ENCODE peak calls at places on chromosomes 3 and 15, in five cellular contexts. One of them, this sample, is unnamed.

GRCh38 chr3:42847731-42848130 is 27.9 kb downstream of the CYP8B1 start:
- DNase-seq in astrocyte of the hippocampus: no peak
- DNase-seq in sigmoid colon: no peak
- DNase-seq in stimulated activated CD8-positive, alpha-beta memory T cell treated with anti-CD3 and anti-CD28 coated beads, Interleukin-7, amount 100 ng/mL, for 1 hour: no peak
- DNase-seq in Peyer's patch: peak; percentile 50
- DNase-seq in this sample: no peak

GRCh38 chr3:126394179-126394976 is at the start of gene CFAP100:
- DNase-seq in astrocyte of the hippocampus: peak; percentile 77
- DNase-seq in sigmoid colon: peak; percentile 78
- DNase-seq in stimulated activated CD8-positive, alpha-beta memory T cell treated with anti-CD3 and anti-CD28 coated beads, Interleukin-7, amount 100 ng/mL, for 1 hour: no peak
- DNase-seq in Peyer's patch: peak; percentile 38
- DNase-seq in this sample: no peak

GRCh38 chr15:56813995-56814394 is 80.7 kb upstream of the ZNF280D start:
- DNase-seq in astrocyte of the hippocampus: no peak
- DNase-seq in sigmoid colon: no peak
- DNase-seq in stimulated activated CD8-positive, alpha-beta memory T cell treated with anti-CD3 and anti-CD28 coated beads, Interleukin-7, amount 100 ng/mL, for 1 hour: no peak
- DNase-seq in Peyer's patch: no peak
- DNase-seq in this sample: peak; percentile 33

GRCh38 chr15:32651229-32651837 is 9.8 kb downstream of the SCG5 start:
- DNase-seq in astrocyte of the hippocampus: peak; percentile 73
- DNase-seq in sigmoid colon: peak; percentile 64
- DNase-seq in stimulated activated CD8-positive, alpha-beta memory T cell treated with anti-CD3 and anti-CD28 coated beads, Interleukin-7, amount 100 ng/mL, for 1 hour: peak; percentile 16
- DNase-seq in Peyer's patch: peak; percentile 71
- DNase-seq in this sample: peak; percentile 51

GRCh38 chr15:70192490-70192889 is 94.8 kb upstream of the TLE3 start:
- DNase-seq in astrocyte of the hippocampus: no peak
- DNase-seq in sigmoid colon: peak; percentile 25
- DNase-seq in stimulated activated CD8-positive, alpha-beta memory T cell treated with anti-CD3 and anti-CD28 coated beads, Interleukin-7, amount 100 ng/mL, for 1 hour: no peak
- DNase-seq in Peyer's patch: no peak
- DNase-seq in this sample: no peak

GRCh38 chr15:69457304-69458280 is 5.0 kb downstream of the RPLP1 start:
- DNase-seq in astrocyte of the hippocampus: no peak
- DNase-seq in sigmoid colon: no peak
- DNase-seq in stimulated activated CD8-positive, alpha-beta memory T cell treated with anti-CD3 and anti-CD28 coated beads, Interleukin-7, amount 100 ng/mL, for 1 hour: no peak
- DNase-seq in Peyer's patch: no peak
- DNase-seq in this sample: peak; percentile 61

GRCh38 chr15:70690012-70690411 is 73.3 kb downstream of the UACA start:
- DNase-seq in astrocyte of the hippocampus: no peak
- DNase-seq in sigmoid colon: no peak
- DNase-seq in stimulated activated CD8-positive, alpha-beta memory T cell treated with anti-CD3 and anti-CD28 coated beads, Interleukin-7, amount 100 ng/mL, for 1 hour: no peak
- DNase-seq in Peyer's patch: no peak
- DNase-seq in this sample: no peak

GRCh38 chr3:45911496-45912226 is 25.3 kb downstream of the CCR9 start:
- DNase-seq in astrocyte of the hippocampus: no peak
- DNase-seq in sigmoid colon: no peak
- DNase-seq in stimulated activated CD8-positive, alpha-beta memory T cell treated with anti-CD3 and anti-CD28 coated beads, Interleukin-7, amount 100 ng/mL, for 1 hour: no peak
- DNase-seq in Peyer's patch: no peak
- DNase-seq in this sample: peak; percentile 6

GRCh38 chr15:57218826-57219576 is 157.3 kb upstream of the CGNL1 start:
- DNase-seq in astrocyte of the hippocampus: peak; percentile 60
- DNase-seq in sigmoid colon: no peak
- DNase-seq in stimulated activated CD8-positive, alpha-beta memory T cell treated with anti-CD3 and anti-CD28 coated beads, Interleukin-7, amount 100 ng/mL, for 1 hour: no peak
- DNase-seq in Peyer's patch: no peak
- DNase-seq in this sample: peak; percentile 50

GRCh38 chr3:120203621-120204020 is 81.4 kb downstream of the GPR156 start:
- DNase-seq in astrocyte of the hippocampus: no peak
- DNase-seq in sigmoid colon: no peak
- DNase-seq in stimulated activated CD8-positive, alpha-beta memory T cell treated with anti-CD3 and anti-CD28 coated beads, Interleukin-7, amount 100 ng/mL, for 1 hour: no peak
- DNase-seq in Peyer's patch: no peak
- DNase-seq in this sample: no peak

GRCh38 chr3:114404590-114404989 is 110.8 kb downstream of the TIGIT start:
- DNase-seq in astrocyte of the hippocampus: no peak
- DNase-seq in sigmoid colon: no peak
- DNase-seq in stimulated activated CD8-positive, alpha-beta memory T cell treated with anti-CD3 and anti-CD28 coated beads, Interleukin-7, amount 100 ng/mL, for 1 hour: no peak
- DNase-seq in Peyer's patch: no peak
- DNase-seq in this sample: no peak

GRCh38 chr15:67914537-67915373 is 74.9 kb upstream of the RNU6-1 start:
- DNase-seq in astrocyte of the hippocampus: peak; percentile 72
- DNase-seq in sigmoid colon: peak; percentile 92
- DNase-seq in stimulated activated CD8-positive, alpha-beta memory T cell treated with anti-CD3 and anti-CD28 coated beads, Interleukin-7, amount 100 ng/mL, for 1 hour: no peak
- DNase-seq in Peyer's patch: peak; percentile 53
- DNase-seq in this sample: no peak

GRCh38 chr3:162721736-162722135 is 1225.1 kb downstream of the OTOL1 start:
- DNase-seq in astrocyte of the hippocampus: no peak
- DNase-seq in sigmoid colon: no peak
- DNase-seq in stimulated activated CD8-positive, alpha-beta memory T cell treated with anti-CD3 and anti-CD28 coated beads, Interleukin-7, amount 100 ng/mL, for 1 hour: no peak
- DNase-seq in Peyer's patch: no peak
- DNase-seq in this sample: no peak

GRCh38 chr15:39239562-39239961 is 341.3 kb upstream of the THBS1 start:
- DNase-seq in astrocyte of the hippocampus: peak; percentile 58
- DNase-seq in sigmoid colon: no peak
- DNase-seq in stimulated activated CD8-positive, alpha-beta memory T cell treated with anti-CD3 and anti-CD28 coated beads, Interleukin-7, amount 100 ng/mL, for 1 hour: no peak
- DNase-seq in Peyer's patch: no peak
- DNase-seq in this sample: no peak

GRCh38 chr15:96323250-96324162 is 7.0 kb upstream of the NR2F2 start:
- DNase-seq in astrocyte of the hippocampus: no peak
- DNase-seq in sigmoid colon: no peak
- DNase-seq in stimulated activated CD8-positive, alpha-beta memory T cell treated with anti-CD3 and anti-CD28 coated beads, Interleukin-7, amount 100 ng/mL, for 1 hour: no peak
- DNase-seq in Peyer's patch: no peak
- DNase-seq in this sample: no peak

GRCh38 chr15:90664650-90665287 is 52.4 kb upstream of the BLM start:
- DNase-seq in astrocyte of the hippocampus: peak; percentile 62
- DNase-seq in sigmoid colon: peak; percentile 75
- DNase-seq in stimulated activated CD8-positive, alpha-beta memory T cell treated with anti-CD3 and anti-CD28 coated beads, Interleukin-7, amount 100 ng/mL, for 1 hour: no peak
- DNase-seq in Peyer's patch: peak; percentile 58
- DNase-seq in this sample: no peak

GRCh38 chr15:44099671-44100070 is 95.4 kb downstream of the FRMD5 start:
- DNase-seq in astrocyte of the hippocampus: no peak
- DNase-seq in sigmoid colon: no peak
- DNase-seq in stimulated activated CD8-positive, alpha-beta memory T cell treated with anti-CD3 and anti-CD28 coated beads, Interleukin-7, amount 100 ng/mL, for 1 hour: no peak
- DNase-seq in Peyer's patch: no peak
- DNase-seq in this sample: no peak

GRCh38 chr3:20739814-20740213 is 553.8 kb upstream of the SGO1 start:
- DNase-seq in astrocyte of the hippocampus: no peak
- DNase-seq in sigmoid colon: no peak
- DNase-seq in stimulated activated CD8-positive, alpha-beta memory T cell treated with anti-CD3 and anti-CD28 coated beads, Interleukin-7, amount 100 ng/mL, for 1 hour: no peak
- DNase-seq in Peyer's patch: no peak
- DNase-seq in this sample: no peak

GRCh38 chr15:51735211-51735610 is 2.2 kb downstream of the LYSMD2 start:
- DNase-seq in astrocyte of the hippocampus: no peak
- DNase-seq in sigmoid colon: no peak
- DNase-seq in stimulated activated CD8-positive, alpha-beta memory T cell treated with anti-CD3 and anti-CD28 coated beads, Interleukin-7, amount 100 ng/mL, for 1 hour: no peak
- DNase-seq in Peyer's patch: no peak
- DNase-seq in this sample: peak; percentile 5

GRCh38 chr3:132984181-132984580 is 54.0 kb upstream of the TMEM108 start:
- DNase-seq in astrocyte of the hippocampus: no peak
- DNase-seq in sigmoid colon: no peak
- DNase-seq in stimulated activated CD8-positive, alpha-beta memory T cell treated with anti-CD3 and anti-CD28 coated beads, Interleukin-7, amount 100 ng/mL, for 1 hour: no peak
- DNase-seq in Peyer's patch: no peak
- DNase-seq in this sample: no peak

GRCh38 chr15:89018235-89018634 is 70.0 kb upstream of the ABHD2 start:
- DNase-seq in astrocyte of the hippocampus: peak; percentile 61
- DNase-seq in sigmoid colon: peak; percentile 67
- DNase-seq in stimulated activated CD8-positive, alpha-beta memory T cell treated with anti-CD3 and anti-CD28 coated beads, Interleukin-7, amount 100 ng/mL, for 1 hour: no peak
- DNase-seq in Peyer's patch: no peak
- DNase-seq in this sample: no peak

GRCh38 chr3:22360977-22361376 is 610.0 kb upstream of the ZNF385D start:
- DNase-seq in astrocyte of the hippocampus: no peak
- DNase-seq in sigmoid colon: no peak
- DNase-seq in stimulated activated CD8-positive, alpha-beta memory T cell treated with anti-CD3 and anti-CD28 coated beads, Interleukin-7, amount 100 ng/mL, for 1 hour: no peak
- DNase-seq in Peyer's patch: no peak
- DNase-seq in this sample: no peak

GRCh38 chr3:71195492-71195891 is 388.0 kb downstream of the FOXP1 start:
- DNase-seq in astrocyte of the hippocampus: peak; percentile 79
- DNase-seq in sigmoid colon: no peak
- DNase-seq in stimulated activated CD8-positive, alpha-beta memory T cell treated with anti-CD3 and anti-CD28 coated beads, Interleukin-7, amount 100 ng/mL, for 1 hour: no peak
- DNase-seq in Peyer's patch: no peak
- DNase-seq in this sample: no peak

GRCh38 chr3:177832862-177833261 is 635.6 kb upstream of the TBL1XR1 start:
- DNase-seq in astrocyte of the hippocampus: no peak
- DNase-seq in sigmoid colon: no peak
- DNase-seq in stimulated activated CD8-positive, alpha-beta memory T cell treated with anti-CD3 and anti-CD28 coated beads, Interleukin-7, amount 100 ng/mL, for 1 hour: no peak
- DNase-seq in Peyer's patch: no peak
- DNase-seq in this sample: no peak

GRCh38 chr3:135930243-135930642 is 35.3 kb upstream of the PPP2R3A start:
- DNase-seq in astrocyte of the hippocampus: peak; percentile 44
- DNase-seq in sigmoid colon: no peak
- DNase-seq in stimulated activated CD8-positive, alpha-beta memory T cell treated with anti-CD3 and anti-CD28 coated beads, Interleukin-7, amount 100 ng/mL, for 1 hour: no peak
- DNase-seq in Peyer's patch: no peak
- DNase-seq in this sample: no peak

GRCh38 chr3:192917258-192917507 is 473 bp downstream of the MB21D2 start:
- DNase-seq in astrocyte of the hippocampus: no peak
- DNase-seq in sigmoid colon: no peak
- DNase-seq in stimulated activated CD8-positive, alpha-beta memory T cell treated with anti-CD3 and anti-CD28 coated beads, Interleukin-7, amount 100 ng/mL, for 1 hour: no peak
- DNase-seq in Peyer's patch: no peak
- DNase-seq in this sample: no peak

GRCh38 chr3:36701903-36702374 is 62.4 kb downstream of the DCLK3 start:
- DNase-seq in astrocyte of the hippocampus: peak; percentile 44
- DNase-seq in sigmoid colon: no peak
- DNase-seq in stimulated activated CD8-positive, alpha-beta memory T cell treated with anti-CD3 and anti-CD28 coated beads, Interleukin-7, amount 100 ng/mL, for 1 hour: no peak
- DNase-seq in Peyer's patch: no peak
- DNase-seq in this sample: no peak

GRCh38 chr3:136659253-136659652 is 92.9 kb downstream of the STAG1 start:
- DNase-seq in astrocyte of the hippocampus: peak; percentile 91
- DNase-seq in sigmoid colon: no peak
- DNase-seq in stimulated activated CD8-positive, alpha-beta memory T cell treated with anti-CD3 and anti-CD28 coated beads, Interleukin-7, amount 100 ng/mL, for 1 hour: no peak
- DNase-seq in Peyer's patch: no peak
- DNase-seq in this sample: no peak

GRCh38 chr3:94441494-94441847 is 378.6 kb downstream of the NSUN3 start:
- DNase-seq in astrocyte of the hippocampus: no peak
- DNase-seq in sigmoid colon: no peak
- DNase-seq in stimulated activated CD8-positive, alpha-beta memory T cell treated with anti-CD3 and anti-CD28 coated beads, Interleukin-7, amount 100 ng/mL, for 1 hour: no peak
- DNase-seq in Peyer's patch: no peak
- DNase-seq in this sample: no peak

GRCh38 chr3:45965281-45966052 is 22.2 kb downstream of the CXCR6 start:
- DNase-seq in astrocyte of the hippocampus: no peak
- DNase-seq in sigmoid colon: no peak
- DNase-seq in stimulated activated CD8-positive, alpha-beta memory T cell treated with anti-CD3 and anti-CD28 coated beads, Interleukin-7, amount 100 ng/mL, for 1 hour: no peak
- DNase-seq in Peyer's patch: peak; percentile 47
- DNase-seq in this sample: no peak

GRCh38 chr3:45224824-45225464 is 1.1 kb downstream of the TMEM158 start:
- DNase-seq in astrocyte of the hippocampus: peak; percentile 92
- DNase-seq in sigmoid colon: peak; percentile 82
- DNase-seq in stimulated activated CD8-positive, alpha-beta memory T cell treated with anti-CD3 and anti-CD28 coated beads, Interleukin-7, amount 100 ng/mL, for 1 hour: no peak
- DNase-seq in Peyer's patch: peak; percentile 67
- DNase-seq in this sample: peak; percentile 47

GRCh38 chr3:129855454-129856419 is 37.8 kb downstream of the TMCC1 start:
- DNase-seq in astrocyte of the hippocampus: peak; percentile 79
- DNase-seq in sigmoid colon: no peak
- DNase-seq in stimulated activated CD8-positive, alpha-beta memory T cell treated with anti-CD3 and anti-CD28 coated beads, Interleukin-7, amount 100 ng/mL, for 1 hour: no peak
- DNase-seq in Peyer's patch: no peak
- DNase-seq in this sample: peak; percentile 87

GRCh38 chr15:68681836-68682235 is 103.0 kb downstream of the CORO2B start:
- DNase-seq in astrocyte of the hippocampus: no peak
- DNase-seq in sigmoid colon: peak; percentile 38
- DNase-seq in stimulated activated CD8-positive, alpha-beta memory T cell treated with anti-CD3 and anti-CD28 coated beads, Interleukin-7, amount 100 ng/mL, for 1 hour: no peak
- DNase-seq in Peyer's patch: peak; percentile 2
- DNase-seq in this sample: no peak

GRCh38 chr3:167892204-167892603 is 156.7 kb downstream of the SERPINI1 start:
- DNase-seq in astrocyte of the hippocampus: no peak
- DNase-seq in sigmoid colon: no peak
- DNase-seq in stimulated activated CD8-positive, alpha-beta memory T cell treated with anti-CD3 and anti-CD28 coated beads, Interleukin-7, amount 100 ng/mL, for 1 hour: no peak
- DNase-seq in Peyer's patch: no peak
- DNase-seq in this sample: no peak

This sample was measured in MV-4-11.